ENCODE peak calls at places on chromosomes 11 and 22, in five cellular contexts. S is IMR-90, T is psoas muscle, B is heart right ventricle, Z is cardiac muscle cell. E is an unnamed sample. For H3K9me3 and H3K4me1, the result is how much of the 10 kb centered on the place peaks cover.

GRCh38 chr22:23181763-23182288 is 1.5 kb downstream of the BCR start:
- DNase-seq in S (no peak), T (no peak), B (no peak), Z (no peak), E (no peak)

GRCh38 chr22:36331306-36331911 is 56.4 kb downstream of the MYH9 start:
- DNase-seq in S (peak), T (peak), B (peak), Z (peak), E (peak)

GRCh38 chr22:23525510-23525909 is 54.6 kb downstream of the IGLL1 start:
- DNase-seq in S (no peak), T (peak), B (no peak), Z (no peak), E (no peak)

GRCh38 chr11:8002676-8003075 is 15.5 kb downstream of the EIF3F start:
- DNase-seq in S (no peak), T (no peak), B (no peak), Z (no peak), E (no peak)

GRCh38 chr11:125074511-125075241 is 11.6 kb downstream of the SLC37A2 start:
- DNase-seq in S (no peak), T (no peak), B (no peak), Z (no peak), E (no peak)

GRCh38 chr22:50118557-50119168 is 28.9 kb downstream of the MOV10L1 start:
- DNase-seq in S (peak), T (no peak), B (no peak), Z (peak), E (no peak)

GRCh38 chr11:12507391-12507790 is 130.0 kb downstream of the PARVA start:
- DNase-seq in S (no peak), T (no peak), B (no peak), Z (no peak), E (no peak)

GRCh38 chr22:39600491-39601179 is 30.1 kb downstream of the CACNA1I start:
- DNase-seq in S (no peak), T (no peak), B (no peak), Z (no peak), E (no peak)

GRCh38 chr11:109521571-109522086 is 99.6 kb downstream of the C11orf87 start:
- DNase-seq in S (no peak), T (no peak), B (no peak), Z (peak), E (no peak)

GRCh38 chr11:68550485-68550817 is 89.9 kb downstream of the PPP6R3 start:
- DNase-seq in S (peak), T (no peak), B (peak), Z (no peak), E (no peak)

GRCh38 chr11:111777094-111778046 is 11.2 kb upstream of the PPP2R1B start:
- DNase-seq in S (peak), T (no peak), B (peak), Z (peak), E (peak)

GRCh38 chr11:117814766-117815261 is 9.7 kb downstream of the FXYD2 start:
- DNase-seq in S (no peak), T (peak), B (no peak), Z (peak), E (peak)

GRCh38 chr11:121133046-121133445 is 32.0 kb downstream of the TECTA start:
- DNase-seq in S (no peak), T (no peak), B (no peak), Z (no peak), E (no peak)

GRCh38 chr22:26398741-26399153 is 30.3 kb upstream of the ASPHD2 start:
- DNase-seq in S (peak), T (peak), B (peak), Z (peak), E (peak)

GRCh38 chr11:45391168-45391850 is 105.2 kb upstream of the SYT13 start:
- DNase-seq in S (no peak), T (no peak), B (no peak), Z (no peak), E (no peak)

GRCh38 chr11:22787565-22788162 is 41.9 kb downstream of the SVIP start:
- DNase-seq in S (peak), T (no peak), B (no peak), Z (peak), E (peak)

GRCh38 chr11:78722786-78723185 is 148.1 kb upstream of the NARS2 start:
- DNase-seq in S (peak), T (no peak), B (no peak), Z (no peak), E (no peak)

GRCh38 chr22:37409557-37409956 is 17.7 kb downstream of the ELFN2 start:
- DNase-seq in S (no peak), T (no peak), B (no peak), Z (peak), E (no peak)

GRCh38 chr11:115548878-115549528 is 44.8 kb upstream of the CADM1 start:
- DNase-seq in S (no peak), T (no peak), B (no peak), Z (no peak), E (peak)

GRCh38 chr11:128837627-128838026 is 29.5 kb downstream of the KCNJ1 start:
- DNase-seq in S (no peak), T (no peak), B (no peak), Z (no peak), E (no peak)

GRCh38 chr22:24554316-24555159 is at the start of gene GUCD1:
- DNase-seq in S (peak), T (peak), B (no peak), Z (peak), E (no peak)

GRCh38 chr11:134469627-134470026 is 57.6 kb upstream of the B3GAT1 start:
- DNase-seq in S (no peak), T (no peak), B (no peak), Z (no peak), E (no peak)

GRCh38 chr11:112795896-112796686 is 165.1 kb upstream of the NCAM1 start:
- DNase-seq in S (no peak), T (no peak), B (peak), Z (no peak), E (no peak)

GRCh38 chr22:17891427-17892167 is 117.3 kb upstream of the BID start:
- DNase-seq in S (no peak), T (peak), B (peak), Z (peak), E (peak)

GRCh38 chr11:133047036-133047800 is 485.1 kb downstream of the OPCML start:
- DNase-seq in S (no peak), T (no peak), B (no peak), Z (no peak), E (no peak)

GRCh38 chr11:65417221-65417701 is 5.3 kb upstream of the NEAT1 start:
- DNase-seq in S (no peak), T (peak), B (peak), Z (no peak), E (peak)

GRCh38 chr22:45867906-45868555 is 108.9 kb downstream of the WNT7B start:
- DNase-seq in S (no peak), T (no peak), B (no peak), Z (no peak), E (no peak)

GRCh38 chr11:118088531-118088930 is 1.8 kb upstream of the SMIM35 start:
- DNase-seq in S (no peak), T (peak), B (peak), Z (no peak), E (no peak)

GRCh38 chr11:33802414-33802950 is 28.2 kb upstream of the FBXO3 start:
- DNase-seq in S (peak), T (peak), B (peak), Z (peak), E (peak)

GRCh38 chr11:40388097-40388818 is 1071.2 kb downstream of the LRRC4C start:
- DNase-seq in S (peak), T (no peak), B (no peak), Z (no peak), E (no peak)

GRCh38 chr11:77244277-77245014 is 57.0 kb downstream of the GDPD4 start:
- DNase-seq in S (peak), T (no peak), B (no peak), Z (no peak), E (no peak)

GRCh38 chr11:66950113-66950535 is 8.1 kb downstream of the PC start:
- DNase-seq in S (peak), T (peak), B (no peak), Z (no peak), E (peak)

GRCh38 chr11:125455851-125456250 is 40.2 kb downstream of the FEZ1 start:
- DNase-seq in S (no peak), T (no peak), B (no peak), Z (no peak), E (no peak)

GRCh38 chr11:83713701-83714100 is 427.5 kb upstream of the CCDC90B start:
- DNase-seq in S (peak), T (peak), B (no peak), Z (no peak), E (peak)

GRCh38 chr11:6682936-6683861 is at the start of gene MRPL17:
- DNase-seq in S (peak), T (peak), B (peak), Z (peak), E (peak)

GRCh38 chr22:48397531-48398180 is 1430.0 kb downstream of the BRD1 start:
- DNase-seq in S (no peak), T (no peak), B (no peak), Z (no peak), E (no peak)

GRCh38 chr22:48394787-48395620 is 1432.7 kb downstream of the BRD1 start:
- DNase-seq in S (no peak), T (no peak), B (no peak), Z (no peak), E (no peak)

GRCh38 chr22:48398181-48398905 is 1429.3 kb downstream of the BRD1 start:
- DNase-seq in S (no peak), T (no peak), B (no peak), Z (no peak), E (no peak)

GRCh38 chr22:48396785-48397530 is 1430.7 kb downstream of the BRD1 start:
- DNase-seq in S (no peak), T (no peak), B (no peak), Z (no peak), E (no peak)

GRCh38 chr22:48396091-48396784 is 1431.4 kb downstream of the BRD1 start:
- DNase-seq in S (no peak), T (no peak), B (no peak), Z (no peak), E (no peak)
- H3K9me3 ChIP-seq in S (half or more), T (under half), B (under half), Z (under half), E (under half)

DNA sequence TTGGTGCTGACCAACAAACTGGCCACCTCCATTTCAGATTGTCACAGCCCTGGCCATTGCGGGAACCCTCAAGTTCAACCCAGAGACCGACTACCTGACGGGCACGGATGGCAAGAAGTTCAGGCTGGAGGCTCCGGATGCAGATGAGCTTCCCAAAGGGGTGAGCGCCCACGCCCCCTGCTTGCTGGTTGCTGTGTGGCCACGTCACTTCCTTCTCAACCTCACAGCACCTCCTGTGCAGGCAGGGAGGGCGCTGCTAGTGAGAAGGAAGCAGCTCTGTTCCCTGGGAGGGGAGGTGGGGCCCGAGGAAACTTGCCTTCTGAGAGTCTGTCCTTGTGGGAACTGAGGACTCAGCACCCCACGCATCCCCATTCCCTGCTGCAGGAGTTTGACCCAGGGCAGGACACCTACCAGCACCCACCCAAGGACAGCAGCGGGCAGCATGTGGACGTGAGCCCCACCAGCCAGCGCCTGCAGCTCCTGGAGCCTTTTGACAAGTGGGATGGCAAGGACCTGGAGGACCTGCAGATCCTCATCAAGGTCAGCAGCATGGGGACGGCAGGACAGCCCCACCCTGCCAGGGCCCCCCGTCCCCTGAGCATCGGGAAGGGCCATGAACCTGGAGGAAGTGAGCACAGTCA is 19.3 kb downstream of the POLR3H start:
- DNase-seq in S (no peak), T (no peak), B (no peak), Z (no peak), E (no peak)
- TF ChIP-seq CTCF in S (no peak), T (no peak), B (no peak), Z (no peak), E (no peak)

DNA sequence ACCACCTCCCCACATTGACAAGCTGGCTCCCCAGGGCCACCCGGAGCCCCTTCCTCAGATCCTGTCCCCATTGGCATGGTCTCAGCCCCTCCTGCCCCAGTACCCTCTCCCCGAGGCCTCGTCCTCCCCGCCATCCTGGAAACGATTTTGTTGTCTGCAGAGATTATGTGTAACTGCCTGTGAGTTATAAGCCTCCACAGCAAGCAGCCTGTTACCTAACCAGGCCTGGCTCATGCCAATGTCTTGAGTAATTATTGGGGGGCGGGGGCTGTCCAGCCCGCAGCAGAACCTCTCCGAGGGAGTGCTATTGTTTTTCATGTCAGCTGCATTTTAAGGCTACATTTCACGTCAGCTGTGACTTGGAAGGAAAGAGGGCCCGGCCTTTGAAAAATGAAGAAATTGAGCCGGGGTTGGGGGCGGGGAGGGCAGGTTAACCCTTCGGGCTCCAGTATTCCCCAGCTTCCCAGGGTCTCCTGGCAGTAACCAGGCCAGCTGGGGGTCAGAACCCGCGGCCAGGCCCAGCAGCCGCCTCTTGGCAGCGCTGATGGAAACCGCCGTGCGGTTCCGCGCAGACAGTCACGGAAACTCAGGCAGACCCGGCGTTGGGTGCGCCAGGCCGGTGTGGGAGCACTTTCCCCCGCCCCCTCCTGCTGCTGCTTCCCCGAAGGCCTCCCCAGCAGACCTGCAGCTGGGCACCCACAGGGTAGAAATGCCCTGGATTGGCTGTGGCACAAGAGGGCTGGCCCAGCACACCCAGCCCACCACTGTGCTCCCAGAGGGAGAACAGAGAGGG is 59.5 kb downstream of the CDKN1C start:
- DNase-seq in S (peak), T (peak), B (peak), Z (no peak), E (peak)
- H3K4me1 ChIP-seq in S (under half), T (under half), B (under half), Z (under half), E (under half)

GRCh38 chr11:5622802-5623201 is 2.0 kb upstream of the TRIM34 start:
- DNase-seq in S (no peak), T (no peak), B (no peak), Z (no peak), E (no peak)
- H3K9me3 ChIP-seq in S (under half), T (under half), B (under half), Z (under half), E (under half)

DNA sequence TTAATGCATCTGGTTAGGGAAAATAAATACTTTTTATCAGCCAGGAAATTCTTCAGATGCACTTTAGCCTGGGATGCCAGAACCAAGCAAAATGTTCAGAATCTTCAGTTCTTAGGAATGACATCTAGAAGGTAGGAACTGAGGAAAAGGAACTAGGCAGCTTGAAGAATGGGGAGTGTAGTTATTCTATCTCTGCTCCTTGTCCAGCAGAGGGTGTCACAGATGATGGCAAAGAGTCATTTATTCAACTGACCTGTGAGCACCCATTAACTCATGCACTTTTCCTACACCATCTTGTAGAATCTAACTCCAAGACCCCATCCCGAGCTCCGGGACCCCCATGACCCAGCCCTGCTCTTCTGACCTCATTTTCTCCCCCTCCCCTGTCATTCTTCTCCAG is 122.1 kb upstream of the ISX start:
- DNase-seq in S (no peak), T (no peak), B (no peak), Z (no peak), E (no peak)
- TF ChIP-seq CTCF in S (no peak), T (no peak), B (no peak), Z (no peak), E (no peak)

DNA sequence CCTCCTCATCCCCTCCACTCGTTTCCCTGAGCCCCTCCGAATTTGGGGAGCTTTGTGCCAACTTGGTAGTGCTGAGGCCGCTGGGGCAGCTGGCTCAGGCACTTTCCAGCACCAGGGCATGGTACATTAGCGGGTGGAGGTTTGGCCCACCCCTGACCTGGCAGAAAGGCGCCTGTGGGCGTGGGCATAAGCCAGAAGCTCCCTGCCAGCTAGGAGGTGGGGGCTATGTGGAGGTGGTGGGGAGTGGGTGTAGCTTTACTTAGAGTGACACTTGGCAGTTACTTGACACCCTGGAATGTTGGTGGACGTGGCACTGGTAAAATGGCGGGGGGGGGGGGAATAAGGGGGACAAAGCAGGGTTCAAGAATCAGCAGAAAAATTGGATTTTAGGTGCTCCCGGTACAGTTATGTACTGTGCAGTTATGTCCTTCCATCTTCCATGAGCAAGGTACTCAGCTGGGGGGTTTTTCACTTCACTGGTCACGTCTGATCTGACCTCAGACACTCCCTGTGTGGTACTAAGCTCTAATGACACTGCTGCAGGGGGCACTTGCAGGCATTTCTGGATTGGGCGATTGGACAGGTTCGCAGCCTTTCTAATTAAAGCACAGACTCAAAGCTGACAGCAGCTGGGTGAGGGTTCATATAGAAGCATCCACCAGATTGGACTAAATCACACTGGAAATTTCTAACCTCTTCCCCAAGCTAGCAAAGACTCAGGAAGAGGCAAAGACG is 10.4 kb upstream of the IGF2 start:
- DNase-seq in S (no peak), T (no peak), B (no peak), Z (no peak), E (no peak)
- H3K4me1 ChIP-seq in S (under half), T (under half), B (under half), Z (under half), E (under half)

DNA sequence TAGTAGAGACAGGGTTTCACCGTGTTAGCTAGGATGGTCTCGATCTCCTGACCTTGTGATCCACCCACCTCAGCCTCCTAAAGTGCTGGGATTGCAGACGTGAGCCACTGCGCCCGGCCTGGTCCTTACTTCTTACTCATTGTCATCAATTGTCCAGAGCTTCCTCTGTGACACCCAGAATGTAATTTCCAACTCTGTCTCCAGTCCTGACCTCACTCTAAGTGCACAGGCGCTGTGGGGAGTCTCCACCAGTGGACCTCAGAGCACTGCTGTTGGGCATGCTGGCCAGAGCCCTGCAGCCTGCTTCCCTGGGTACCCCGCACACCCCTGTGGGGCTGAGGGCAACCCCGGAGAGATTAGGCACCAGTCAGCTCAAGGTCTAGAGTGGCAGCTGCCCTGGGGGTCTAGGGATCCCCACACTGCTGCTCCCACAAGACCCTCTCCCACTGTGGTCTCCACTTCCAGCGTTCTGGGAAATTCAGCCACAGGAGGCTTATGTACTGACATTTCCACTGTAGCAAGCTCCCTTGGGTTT is 1140.3 kb downstream of the TBC1D22A start:
- DNase-seq in S (no peak), T (no peak), B (no peak), Z (no peak), E (no peak)
- H3K9me3 ChIP-seq in S (under half), T (under half), B (under half), Z (under half), E (under half)

GRCh38 chr11:94857337-94857736 is 89.2 kb downstream of the AMOTL1 start:
- DNase-seq in S (no peak), T (no peak), B (no peak), Z (no peak), E (no peak)
- TF ChIP-seq CTCF in S (no peak), T (no peak), B (no peak), Z (no peak), E (no peak)